ENCODE peak calls at places on chromosomes 11 and 22, in four cellular contexts. One of them, this sample, is unnamed.

GRCh38 chr22:23382796-23383195 is 197.3 kb downstream of the IGLL1 start:
- DNase-seq in sigmoid colon: no peak
- DNase-seq in Panc1: no peak
- DNase-seq in stomach: no peak
- DNase-seq in this sample: no peak

GRCh38 chr11:128516886-128517285 is 70.5 kb downstream of the ETS1 start:
- DNase-seq in Panc1: no peak
- DNase-seq in stomach: no peak
- DNase-seq in sigmoid colon: no peak
- DNase-seq in this sample: no peak

GRCh38 chr11:128266893-128267292 is 320.5 kb downstream of the ETS1 start:
- DNase-seq in stomach: no peak
- DNase-seq in sigmoid colon: no peak
- DNase-seq in Panc1: no peak
- DNase-seq in this sample: no peak

GRCh38 chr11:19040051-19040450 is 20.5 kb downstream of the MRGPRX2 start:
- DNase-seq in sigmoid colon: no peak
- DNase-seq in stomach: no peak
- DNase-seq in Panc1: no peak
- DNase-seq in this sample: no peak

GRCh38 chr11:70557742-70558485 is 159.6 kb downstream of the CTTN start:
- DNase-seq in stomach: no peak
- DNase-seq in sigmoid colon: no peak
- DNase-seq in Panc1: no peak
- DNase-seq in this sample: no peak

GRCh38 chr11:125245299-125245698 is 80.7 kb downstream of the PKNOX2 start:
- DNase-seq in sigmoid colon: no peak
- DNase-seq in Panc1: no peak
- DNase-seq in stomach: no peak
- DNase-seq in this sample: no peak

GRCh38 chr11:34191592-34191991 is 86.2 kb downstream of the NAT10 start:
- DNase-seq in sigmoid colon: no peak
- DNase-seq in stomach: no peak
- DNase-seq in Panc1: no peak
- DNase-seq in this sample: no peak

GRCh38 chr11:61488651-61489291 is 19.8 kb upstream of the LRRC10B start:
- DNase-seq in sigmoid colon: no peak
- DNase-seq in Panc1: no peak
- DNase-seq in stomach: peak; percentile 74
- DNase-seq in this sample: no peak

GRCh38 chr11:11463397-11463796 is 110.3 kb upstream of the CSNK2A3 start:
- DNase-seq in Panc1: no peak
- DNase-seq in stomach: no peak
- DNase-seq in sigmoid colon: no peak
- DNase-seq in this sample: no peak

GRCh38 chr11:67024410-67024809 is 1.5 kb downstream of the SYT12 start:
- DNase-seq in stomach: no peak
- DNase-seq in sigmoid colon: no peak
- DNase-seq in Panc1: no peak
- DNase-seq in this sample: peak; percentile 60

GRCh38 chr22:49803134-49803533 is 24.5 kb downstream of the BRD1 start:
- DNase-seq in stomach: no peak
- DNase-seq in Panc1: no peak
- DNase-seq in sigmoid colon: no peak
- DNase-seq in this sample: no peak

GRCh38 chr11:117378966-117379865 is 51.6 kb downstream of the CEP164 start:
- DNase-seq in Panc1: no peak
- DNase-seq in sigmoid colon: peak; percentile 44
- DNase-seq in stomach: no peak
- DNase-seq in this sample: no peak

GRCh38 chr22:37746366-37747089 is 49.7 kb downstream of the TRIOBP start:
- DNase-seq in Panc1: no peak
- DNase-seq in stomach: no peak
- DNase-seq in sigmoid colon: no peak
- DNase-seq in this sample: no peak

GRCh38 chr11:130726234-130726559 is 190.1 kb downstream of the SNX19 start:
- DNase-seq in sigmoid colon: peak; percentile 77
- DNase-seq in stomach: no peak
- DNase-seq in Panc1: no peak
- DNase-seq in this sample: no peak

GRCh38 chr22:28983788-28984441 is 77.7 kb downstream of the C22orf31 start:
- DNase-seq in Panc1: no peak
- DNase-seq in sigmoid colon: no peak
- DNase-seq in stomach: no peak
- DNase-seq in this sample: peak; percentile 10

GRCh38 chr22:31107206-31108118 is at the start of gene SELENOM:
- DNase-seq in sigmoid colon: peak; percentile 99
- DNase-seq in Panc1: peak; percentile 85
- DNase-seq in stomach: peak; percentile 97
- DNase-seq in this sample: peak; percentile 90

GRCh38 chr22:37028692-37029674 is 9.4 kb downstream of the MPST start:
- DNase-seq in stomach: no peak
- DNase-seq in Panc1: no peak
- DNase-seq in sigmoid colon: no peak
- DNase-seq in this sample: no peak

GRCh38 chr11:126635511-126635910 is 280.0 kb downstream of the ST3GAL4 start:
- DNase-seq in stomach: no peak
- DNase-seq in Panc1: no peak
- DNase-seq in sigmoid colon: no peak
- DNase-seq in this sample: no peak

GRCh38 chr11:75760710-75761493 is 7.7 kb upstream of the DGAT2 start:
- DNase-seq in stomach: no peak
- DNase-seq in sigmoid colon: no peak
- DNase-seq in Panc1: no peak
- DNase-seq in this sample: no peak
- TF ChIP-seq POLR2AphosphoS5 in stomach: no peak
- TF ChIP-seq POLR2AphosphoS5 in sigmoid colon: no peak
- TF ChIP-seq POLR2AphosphoS5 in Panc1: no peak
- TF ChIP-seq POLR2AphosphoS5 in this sample: no peak

GRCh38 chr11:94543695-94544581 is at the start of gene FUT4:
- DNase-seq in Panc1: no peak
- DNase-seq in sigmoid colon: peak; percentile 93
- DNase-seq in stomach: peak; percentile 94
- DNase-seq in this sample: peak; percentile 91
- TF ChIP-seq POLR2AphosphoS5 in Panc1: peak; percentile 90
- TF ChIP-seq POLR2AphosphoS5 in sigmoid colon: peak; percentile 74
- TF ChIP-seq POLR2AphosphoS5 in stomach: peak; percentile 88
- TF ChIP-seq POLR2AphosphoS5 in this sample: peak; percentile 87

DNA sequence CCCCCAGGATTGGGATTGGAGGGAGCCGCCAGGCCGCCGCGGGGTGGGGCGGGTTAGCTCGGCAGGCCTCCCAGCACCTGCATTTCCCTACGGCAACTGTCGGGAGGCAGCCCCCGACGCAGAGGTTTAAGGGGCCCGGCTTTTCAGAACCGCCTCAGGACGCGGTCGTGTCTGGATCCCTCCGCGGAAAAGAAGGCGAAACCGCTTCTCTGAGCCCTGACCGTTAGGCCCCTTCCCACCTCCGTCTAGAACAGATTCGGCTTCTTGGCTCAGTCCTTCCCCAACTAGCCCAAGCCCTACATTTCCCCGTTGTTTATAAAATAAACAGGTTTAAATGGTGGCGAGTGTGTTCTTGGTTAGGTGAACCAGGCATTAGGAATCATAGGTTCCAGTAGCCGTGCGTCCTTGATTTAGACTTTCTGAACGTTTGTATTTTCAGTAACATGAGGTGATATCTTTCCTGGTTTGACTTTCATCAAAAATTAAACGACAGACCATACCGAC is 1.0 kb upstream of the HSPA8 start:
- DNase-seq in stomach: no peak
- DNase-seq in Panc1: no peak
- DNase-seq in sigmoid colon: no peak
- DNase-seq in this sample: no peak
- TF ChIP-seq POLR2AphosphoS5 in stomach: no peak
- TF ChIP-seq POLR2AphosphoS5 in Panc1: peak; percentile 54
- TF ChIP-seq POLR2AphosphoS5 in sigmoid colon: no peak
- TF ChIP-seq POLR2AphosphoS5 in this sample: no peak

DNA sequence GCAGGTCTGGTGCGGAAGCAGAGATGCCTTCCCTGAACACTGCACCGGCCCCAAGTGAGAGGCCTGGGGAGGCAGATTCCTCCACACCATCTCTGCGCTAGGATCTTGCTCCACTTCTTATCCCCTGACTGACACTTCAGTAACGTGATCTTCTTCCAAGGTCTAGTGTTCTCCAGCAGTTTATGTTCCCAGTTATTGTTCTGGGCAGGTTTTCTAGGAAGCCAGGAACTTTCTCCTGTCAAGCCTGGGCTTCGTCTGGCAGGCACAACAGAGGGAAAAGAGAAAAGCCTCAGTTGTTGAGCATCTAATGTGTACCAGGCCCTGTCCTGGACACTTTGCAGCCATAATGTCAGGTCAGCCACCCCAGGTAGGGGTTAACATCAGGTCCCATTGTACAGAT is 10.5 kb downstream of the CD82 start:
- DNase-seq in Panc1: no peak
- DNase-seq in stomach: no peak
- DNase-seq in sigmoid colon: no peak
- DNase-seq in this sample: no peak
- TF ChIP-seq POLR2AphosphoS5 in Panc1: no peak
- TF ChIP-seq POLR2AphosphoS5 in stomach: no peak
- TF ChIP-seq POLR2AphosphoS5 in sigmoid colon: peak; percentile 83
- TF ChIP-seq POLR2AphosphoS5 in this sample: no peak

GRCh38 chr22:35629406-35630234 is 12.5 kb upstream of the MB start:
- DNase-seq in stomach: peak; percentile 50
- DNase-seq in Panc1: no peak
- DNase-seq in sigmoid colon: peak; percentile 91
- DNase-seq in this sample: no peak

GRCh38 chr22:35628732-35629131 is 11.6 kb upstream of the MB start:
- DNase-seq in sigmoid colon: no peak
- DNase-seq in Panc1: no peak
- DNase-seq in stomach: no peak
- DNase-seq in this sample: no peak

GRCh38 chr22:35625763-35626162 is 8.6 kb upstream of the MB start:
- DNase-seq in sigmoid colon: no peak
- DNase-seq in Panc1: no peak
- DNase-seq in stomach: no peak
- DNase-seq in this sample: no peak

GRCh38 chr22:35624547-35624946 is 7.4 kb upstream of the MB start:
- DNase-seq in sigmoid colon: no peak
- DNase-seq in stomach: no peak
- DNase-seq in Panc1: no peak
- DNase-seq in this sample: no peak

GRCh38 chr22:35627267-35628041 is 10.3 kb upstream of the MB start:
- DNase-seq in Panc1: peak; percentile 59
- DNase-seq in stomach: peak; percentile 87
- DNase-seq in sigmoid colon: peak; percentile 93
- DNase-seq in this sample: no peak
- TF ChIP-seq POLR2AphosphoS5 in Panc1: no peak
- TF ChIP-seq POLR2AphosphoS5 in stomach: peak; percentile 75
- TF ChIP-seq POLR2AphosphoS5 in sigmoid colon: peak; percentile 59
- TF ChIP-seq POLR2AphosphoS5 in this sample: no peak

DNA sequence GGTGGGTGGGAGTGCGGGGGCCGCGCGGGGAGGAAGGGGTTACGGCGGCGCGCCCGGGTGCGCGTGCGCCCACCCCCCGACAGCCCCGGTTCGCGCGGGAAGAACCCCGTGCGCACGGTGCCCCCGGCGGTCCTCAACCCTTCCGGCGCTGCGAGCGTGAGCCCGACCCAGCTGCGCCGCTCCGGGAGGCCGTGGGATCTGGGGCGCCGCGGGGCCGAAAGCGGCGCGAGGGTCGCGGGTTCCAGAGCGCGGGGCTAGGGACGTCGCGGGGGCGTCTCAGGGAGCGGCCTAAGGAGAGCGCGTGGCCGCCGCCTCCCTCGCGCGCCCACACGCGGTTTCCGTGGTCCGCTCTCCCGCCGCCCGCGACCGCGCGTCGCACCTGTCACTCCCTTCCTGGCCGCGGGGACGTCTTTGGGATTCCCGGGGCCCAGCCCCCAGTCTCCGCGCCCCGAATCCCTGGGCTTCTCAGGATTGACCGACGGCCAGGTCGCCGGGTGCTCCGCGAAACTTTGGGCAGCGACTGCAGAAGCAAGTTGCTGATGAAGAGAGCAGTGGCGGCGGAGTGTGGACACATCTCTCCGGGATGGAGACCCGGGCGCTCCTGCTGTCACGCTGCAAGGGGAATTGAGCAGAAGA is 582 bp downstream of the SREBF2 start:
- DNase-seq in Panc1: no peak
- DNase-seq in stomach: peak; percentile 48
- DNase-seq in sigmoid colon: peak; percentile 78
- DNase-seq in this sample: peak; percentile 68
- TF ChIP-seq POLR2AphosphoS5 in Panc1: no peak
- TF ChIP-seq POLR2AphosphoS5 in stomach: no peak
- TF ChIP-seq POLR2AphosphoS5 in sigmoid colon: peak; percentile 28
- TF ChIP-seq POLR2AphosphoS5 in this sample: peak; percentile 12

GRCh38 chr22:46521994-46522393 is 15.4 kb downstream of the CELSR1 start:
- DNase-seq in stomach: no peak
- DNase-seq in sigmoid colon: no peak
- DNase-seq in Panc1: no peak
- DNase-seq in this sample: no peak

GRCh38 chr22:46526484-46526839 is 11.0 kb downstream of the CELSR1 start:
- DNase-seq in stomach: no peak
- DNase-seq in sigmoid colon: no peak
- DNase-seq in Panc1: no peak
- DNase-seq in this sample: no peak

GRCh38 chr22:46522743-46523300 is 14.6 kb downstream of the CELSR1 start:
- DNase-seq in sigmoid colon: no peak
- DNase-seq in stomach: no peak
- DNase-seq in Panc1: no peak
- DNase-seq in this sample: no peak

GRCh38 chr22:46525681-46526483 is 11.5 kb downstream of the CELSR1 start:
- DNase-seq in Panc1: no peak
- DNase-seq in stomach: peak; percentile 69
- DNase-seq in sigmoid colon: no peak
- DNase-seq in this sample: no peak

DNA sequence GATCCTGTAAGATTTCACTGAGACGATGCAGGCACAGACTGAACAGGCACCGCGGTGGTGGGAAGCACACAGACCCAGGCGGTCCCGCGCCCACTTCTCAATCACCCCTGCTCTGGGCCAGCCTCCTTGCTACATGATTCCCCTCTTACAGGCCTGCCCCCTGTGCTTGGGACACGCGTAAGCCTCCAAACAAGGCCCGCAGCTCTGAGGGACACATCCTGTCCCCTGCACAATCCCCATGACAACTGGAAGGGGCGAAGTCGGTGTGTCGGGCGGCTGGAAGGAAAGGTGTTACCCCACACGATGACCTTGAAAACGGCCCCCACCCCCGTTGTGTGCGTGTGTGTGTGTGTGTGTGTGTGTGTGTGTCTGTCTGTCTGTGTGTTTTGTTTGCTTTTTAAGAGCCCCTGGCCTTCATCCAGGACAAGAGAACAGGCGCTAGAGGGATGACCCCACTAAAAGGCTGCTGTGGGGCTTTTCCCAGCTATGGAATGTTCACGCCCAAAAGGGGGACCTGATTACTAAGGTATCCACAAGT is 13.1 kb downstream of the CELSR1 start:
- DNase-seq in sigmoid colon: no peak
- DNase-seq in Panc1: no peak
- DNase-seq in stomach: no peak
- DNase-seq in this sample: no peak
- TF ChIP-seq POLR2AphosphoS5 in sigmoid colon: no peak
- TF ChIP-seq POLR2AphosphoS5 in Panc1: no peak
- TF ChIP-seq POLR2AphosphoS5 in stomach: no peak
- TF ChIP-seq POLR2AphosphoS5 in this sample: no peak

GRCh38 chr11:75347781-75348613 is 3.5 kb downstream of the ARRB1 start:
- DNase-seq in Panc1: no peak
- DNase-seq in stomach: no peak
- DNase-seq in sigmoid colon: peak; percentile 91
- DNase-seq in this sample: no peak
- TF ChIP-seq POLR2AphosphoS5 in Panc1: no peak
- TF ChIP-seq POLR2AphosphoS5 in stomach: peak; percentile 62
- TF ChIP-seq POLR2AphosphoS5 in sigmoid colon: peak; percentile 69
- TF ChIP-seq POLR2AphosphoS5 in this sample: no peak

GRCh38 chr11:65654375-65655349 is 8.1 kb downstream of the RELA start:
- DNase-seq in Panc1: no peak
- DNase-seq in stomach: no peak
- DNase-seq in sigmoid colon: peak; percentile 65
- DNase-seq in this sample: no peak
- TF ChIP-seq POLR2AphosphoS5 in Panc1: peak; percentile 18
- TF ChIP-seq POLR2AphosphoS5 in stomach: no peak
- TF ChIP-seq POLR2AphosphoS5 in sigmoid colon: no peak
- TF ChIP-seq POLR2AphosphoS5 in this sample: peak; percentile 20

This sample was measured in HL-60.